ENCODE peak calls at places on chromosome 7, in eight cellular contexts. One of them, this sample, is unnamed.

GRCh38 chr7:134327896-134328295 is 11.2 kb upstream of the SLC35B4 start:
- DNase-seq in NAMALWA: peak; percentile 93
- DNase-seq in aorta: no peak
- DNase-seq in HFFc6: peak; percentile 24
- DNase-seq in CD8-positive, alpha-beta T cell: peak; percentile 37
- DNase-seq in upper lobe of right lung: no peak
- DNase-seq in putamen: peak; percentile 32
- DNase-seq in HEK293T: peak; percentile 78
- DNase-seq in this sample: peak; percentile 81

GRCh38 chr7:76048668-76048988 is 722 bp downstream of the MDH2 start:
- DNase-seq in NAMALWA: peak; percentile 80
- DNase-seq in aorta: no peak
- DNase-seq in HFFc6: no peak
- DNase-seq in CD8-positive, alpha-beta T cell: peak; percentile 5
- DNase-seq in upper lobe of right lung: peak; percentile 76
- DNase-seq in putamen: no peak
- DNase-seq in HEK293T: peak; percentile 33
- DNase-seq in this sample: no peak

GRCh38 chr7:158646766-158647474 is 57.7 kb downstream of the NCAPG2 start:
- DNase-seq in NAMALWA: peak; percentile 56
- DNase-seq in aorta: no peak
- DNase-seq in HFFc6: no peak
- DNase-seq in CD8-positive, alpha-beta T cell: no peak
- DNase-seq in upper lobe of right lung: no peak
- DNase-seq in putamen: no peak
- DNase-seq in HEK293T: peak; percentile 64
- DNase-seq in this sample: peak; percentile 37

GRCh38 chr7:33393770-33394169 is 264.4 kb downstream of the BBS9 start:
- DNase-seq in NAMALWA: no peak
- DNase-seq in aorta: no peak
- DNase-seq in HFFc6: no peak
- DNase-seq in CD8-positive, alpha-beta T cell: no peak
- DNase-seq in upper lobe of right lung: no peak
- DNase-seq in putamen: no peak
- DNase-seq in HEK293T: no peak
- DNase-seq in this sample: no peak

GRCh38 chr7:17408904-17409290 is 110.4 kb downstream of the AHR start:
- DNase-seq in NAMALWA: no peak
- DNase-seq in aorta: no peak
- DNase-seq in HFFc6: no peak
- DNase-seq in CD8-positive, alpha-beta T cell: no peak
- DNase-seq in upper lobe of right lung: no peak
- DNase-seq in putamen: no peak
- DNase-seq in HEK293T: no peak
- DNase-seq in this sample: no peak

GRCh38 chr7:106812027-106812643 is 52.9 kb upstream of the PIK3CG start:
- DNase-seq in NAMALWA: peak; percentile 13
- DNase-seq in aorta: peak; percentile 77
- DNase-seq in HFFc6: no peak
- DNase-seq in CD8-positive, alpha-beta T cell: no peak
- DNase-seq in upper lobe of right lung: no peak
- DNase-seq in putamen: peak; percentile 12
- DNase-seq in HEK293T: no peak
- DNase-seq in this sample: no peak

GRCh38 chr7:98215561-98216495 is 4.6 kb downstream of the BHLHA15 start:
- DNase-seq in NAMALWA: no peak
- DNase-seq in aorta: peak; percentile 33
- DNase-seq in HFFc6: no peak
- DNase-seq in CD8-positive, alpha-beta T cell: no peak
- DNase-seq in upper lobe of right lung: peak; percentile 54
- DNase-seq in putamen: no peak
- DNase-seq in HEK293T: no peak
- DNase-seq in this sample: no peak

GRCh38 chr7:95470452-95470851 is 15.3 kb upstream of the ASB4 start:
- DNase-seq in NAMALWA: peak; percentile 67
- DNase-seq in aorta: no peak
- DNase-seq in HFFc6: no peak
- DNase-seq in CD8-positive, alpha-beta T cell: no peak
- DNase-seq in upper lobe of right lung: no peak
- DNase-seq in putamen: no peak
- DNase-seq in HEK293T: no peak
- DNase-seq in this sample: peak; percentile 61

GRCh38 chr7:151736403-151736909 is 140.5 kb downstream of the PRKAG2 start:
- DNase-seq in NAMALWA: no peak
- DNase-seq in aorta: peak; percentile 78
- DNase-seq in HFFc6: peak; percentile 97
- DNase-seq in CD8-positive, alpha-beta T cell: no peak
- DNase-seq in upper lobe of right lung: no peak
- DNase-seq in putamen: no peak
- DNase-seq in HEK293T: peak; percentile 89
- DNase-seq in this sample: no peak